ENCODE peak calls at places on chromosomes 16 and 17, in seven cellular contexts. One of them, this sample, is unnamed.

GRCh38 chr16:9139965-9140364 is 48.5 kb downstream of the HAPSTR1 start:
- DNase-seq in right lobe of liver: no peak
- DNase-seq in mesenchymal stem cell: peak; percentile 56
- DNase-seq in thoracic aorta: no peak
- DNase-seq in Peyer's patch: no peak
- DNase-seq in psoas muscle: no peak
- DNase-seq in IMR-90: peak; percentile 35
- DNase-seq in this sample: peak; percentile 25

GRCh38 chr16:49472598-49472997 is 99.0 kb downstream of the C16orf78 start:
- DNase-seq in right lobe of liver: no peak
- DNase-seq in mesenchymal stem cell: no peak
- DNase-seq in thoracic aorta: no peak
- DNase-seq in Peyer's patch: peak; percentile 40
- DNase-seq in psoas muscle: no peak
- DNase-seq in IMR-90: no peak
- DNase-seq in this sample: no peak

GRCh38 chr17:66975614-66976378 is 11.3 kb downstream of the CACNG4 start:
- DNase-seq in right lobe of liver: no peak
- DNase-seq in mesenchymal stem cell: no peak
- DNase-seq in thoracic aorta: no peak
- DNase-seq in Peyer's patch: no peak
- DNase-seq in psoas muscle: no peak
- DNase-seq in IMR-90: no peak
- DNase-seq in this sample: no peak

GRCh38 chr17:2176484-2177175 is 121.7 kb downstream of the HIC1 start:
- DNase-seq in right lobe of liver: no peak
- DNase-seq in mesenchymal stem cell: peak; percentile 42
- DNase-seq in thoracic aorta: no peak
- DNase-seq in Peyer's patch: no peak
- DNase-seq in psoas muscle: no peak
- DNase-seq in IMR-90: no peak
- DNase-seq in this sample: no peak

GRCh38 chr17:7818026-7818425 is 16.0 kb upstream of the KDM6B start:
- DNase-seq in right lobe of liver: no peak
- DNase-seq in mesenchymal stem cell: no peak
- DNase-seq in thoracic aorta: no peak
- DNase-seq in Peyer's patch: no peak
- DNase-seq in psoas muscle: no peak
- DNase-seq in IMR-90: no peak
- DNase-seq in this sample: no peak

GRCh38 chr17:66152756-66153155 is 39.2 kb downstream of the CEP112 start:
- DNase-seq in right lobe of liver: no peak
- DNase-seq in mesenchymal stem cell: peak; percentile 58
- DNase-seq in thoracic aorta: no peak
- DNase-seq in Peyer's patch: no peak
- DNase-seq in psoas muscle: no peak
- DNase-seq in IMR-90: peak; percentile 25
- DNase-seq in this sample: peak; percentile 45

GRCh38 chr17:82003411-82004381 is 19.0 kb downstream of the CENPX start:
- DNase-seq in right lobe of liver: no peak
- DNase-seq in mesenchymal stem cell: peak; percentile 98
- DNase-seq in thoracic aorta: peak; percentile 79
- DNase-seq in Peyer's patch: no peak
- DNase-seq in psoas muscle: peak; percentile 88
- DNase-seq in IMR-90: peak; percentile 95
- DNase-seq in this sample: peak; percentile 93

GRCh38 chr17:72421128-72422092 is 300.6 kb downstream of the SOX9 start:
- DNase-seq in right lobe of liver: peak; percentile 42
- DNase-seq in mesenchymal stem cell: peak; percentile 97
- DNase-seq in thoracic aorta: no peak
- DNase-seq in Peyer's patch: peak; percentile 89
- DNase-seq in psoas muscle: peak; percentile 57
- DNase-seq in IMR-90: peak; percentile 98
- DNase-seq in this sample: peak; percentile 98

GRCh38 chr16:13936596-13937081 is 16.7 kb downstream of the ERCC4 start:
- DNase-seq in right lobe of liver: peak; percentile 41
- DNase-seq in mesenchymal stem cell: peak; percentile 80
- DNase-seq in thoracic aorta: no peak
- DNase-seq in Peyer's patch: no peak
- DNase-seq in psoas muscle: peak; percentile 37
- DNase-seq in IMR-90: peak; percentile 69
- DNase-seq in this sample: peak; percentile 43

GRCh38 chr16:13939821-13940220 is 19.9 kb downstream of the ERCC4 start:
- DNase-seq in right lobe of liver: no peak
- DNase-seq in mesenchymal stem cell: no peak
- DNase-seq in thoracic aorta: no peak
- DNase-seq in Peyer's patch: no peak
- DNase-seq in psoas muscle: no peak
- DNase-seq in IMR-90: peak; percentile 34
- DNase-seq in this sample: no peak

GRCh38 chr16:13937411-13937810 is 17.5 kb downstream of the ERCC4 start:
- DNase-seq in right lobe of liver: no peak
- DNase-seq in mesenchymal stem cell: no peak
- DNase-seq in thoracic aorta: no peak
- DNase-seq in Peyer's patch: no peak
- DNase-seq in psoas muscle: no peak
- DNase-seq in IMR-90: no peak
- DNase-seq in this sample: no peak

GRCh38 chr16:13938480-13938879 is 18.5 kb downstream of the ERCC4 start:
- DNase-seq in right lobe of liver: no peak
- DNase-seq in mesenchymal stem cell: no peak
- DNase-seq in thoracic aorta: no peak
- DNase-seq in Peyer's patch: no peak
- DNase-seq in psoas muscle: no peak
- DNase-seq in IMR-90: no peak
- DNase-seq in this sample: no peak

DNA sequence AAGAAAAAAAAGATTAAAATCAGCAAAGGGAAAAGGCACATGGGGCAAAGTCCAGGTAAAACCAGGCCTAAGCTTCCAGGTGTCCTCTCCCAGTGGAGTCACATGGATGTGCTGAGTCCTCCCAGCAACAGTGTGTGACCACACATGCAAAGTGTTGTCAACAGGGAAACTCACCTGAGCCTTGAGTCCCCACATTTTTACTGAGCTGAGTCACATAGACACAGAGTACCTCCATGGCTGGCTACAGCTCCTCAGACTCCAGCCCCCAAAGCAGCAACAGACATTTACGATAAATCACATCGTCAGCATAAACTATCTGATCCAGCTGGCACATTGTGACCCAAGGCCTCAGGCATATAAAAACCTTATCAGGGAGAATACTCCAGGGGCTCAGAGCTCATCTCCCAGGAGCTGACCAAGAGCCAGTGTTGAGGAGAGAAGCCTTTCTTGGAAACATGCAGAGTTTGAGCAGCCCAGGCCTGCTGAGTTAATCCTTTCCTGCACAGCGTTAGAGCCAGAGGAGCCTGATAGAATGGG is 20.5 kb downstream of the ERCC4 start:
- DNase-seq in right lobe of liver: no peak
- DNase-seq in mesenchymal stem cell: no peak
- DNase-seq in thoracic aorta: no peak
- DNase-seq in Peyer's patch: no peak
- DNase-seq in psoas muscle: no peak
- DNase-seq in IMR-90: no peak
- DNase-seq in this sample: no peak
- H3K27ac ChIP-seq in right lobe of liver: no peak overlapping the region
- H3K27ac ChIP-seq in mesenchymal stem cell: no peak overlapping the region
- H3K27ac ChIP-seq in thoracic aorta: no peak overlapping the region
- H3K27ac ChIP-seq in Peyer's patch: no peak overlapping the region
- H3K27ac ChIP-seq in psoas muscle: peak overlapping the region; percentile 52
- H3K27ac ChIP-seq in IMR-90: no peak overlapping the region
- H3K27ac ChIP-seq in this sample: no peak overlapping the region

GRCh38 chr16:785563-786535 is 2.3 kb downstream of the RPUSD1 start:
- DNase-seq in right lobe of liver: peak; percentile 74
- DNase-seq in mesenchymal stem cell: peak; percentile 49
- DNase-seq in thoracic aorta: no peak
- DNase-seq in Peyer's patch: peak; percentile 88
- DNase-seq in psoas muscle: peak; percentile 71
- DNase-seq in IMR-90: peak; percentile 37
- DNase-seq in this sample: peak; percentile 27

GRCh38 chr16:788399-789126 is at the start of gene CHTF18:
- DNase-seq in right lobe of liver: peak; percentile 91
- DNase-seq in mesenchymal stem cell: peak; percentile 87
- DNase-seq in thoracic aorta: peak; percentile 57
- DNase-seq in Peyer's patch: peak; percentile 96
- DNase-seq in psoas muscle: peak; percentile 93
- DNase-seq in IMR-90: peak; percentile 86
- DNase-seq in this sample: peak; percentile 83

GRCh38 chr16:789451-789850 is 1.0 kb downstream of the CHTF18 start:
- DNase-seq in right lobe of liver: no peak
- DNase-seq in mesenchymal stem cell: no peak
- DNase-seq in thoracic aorta: no peak
- DNase-seq in Peyer's patch: no peak
- DNase-seq in psoas muscle: no peak
- DNase-seq in IMR-90: no peak
- DNase-seq in this sample: no peak

GRCh38 chr16:787978-788398 is at the start of gene RPUSD1:
- DNase-seq in right lobe of liver: no peak
- DNase-seq in mesenchymal stem cell: peak; percentile 24
- DNase-seq in thoracic aorta: no peak
- DNase-seq in Peyer's patch: peak; percentile 49
- DNase-seq in psoas muscle: no peak
- DNase-seq in IMR-90: no peak
- DNase-seq in this sample: no peak

DNA sequence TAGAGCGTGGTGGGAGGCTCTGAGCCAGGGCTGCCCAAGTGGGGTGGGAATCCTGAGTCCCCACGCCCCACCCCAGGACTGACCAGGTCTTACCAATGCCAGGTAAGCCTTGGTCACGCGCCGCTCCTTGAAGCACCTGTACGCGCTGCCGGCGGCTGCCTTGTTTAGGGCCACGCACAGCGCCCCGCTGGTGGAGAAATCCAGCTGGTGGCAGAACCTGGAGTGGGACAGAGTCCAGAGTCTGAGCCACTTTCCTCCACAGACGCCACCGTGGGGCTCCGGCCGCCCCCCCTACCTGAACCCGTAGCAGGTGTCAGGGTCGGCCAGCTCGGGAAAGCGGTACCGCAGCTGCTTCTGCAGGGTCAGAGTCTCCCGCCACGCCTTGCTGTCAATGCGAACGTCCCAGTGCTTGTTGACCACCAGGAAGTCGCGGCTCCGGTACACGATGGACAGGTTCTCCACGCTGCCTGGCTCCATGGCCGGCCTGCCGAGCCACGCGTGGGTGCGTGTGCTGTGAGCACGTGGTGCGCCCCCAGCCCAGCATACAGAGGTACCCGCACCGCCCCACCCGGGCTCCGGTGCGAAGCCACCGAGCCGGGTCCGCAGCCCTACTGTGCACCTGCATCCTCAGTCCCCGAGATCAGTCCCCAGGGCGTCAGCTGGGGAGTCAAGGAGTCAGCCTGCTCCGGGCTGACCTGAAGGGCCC is 767 bp downstream of the RPUSD1 start:
- DNase-seq in right lobe of liver: no peak
- DNase-seq in mesenchymal stem cell: no peak
- DNase-seq in thoracic aorta: no peak
- DNase-seq in Peyer's patch: peak; percentile 56
- DNase-seq in psoas muscle: no peak
- DNase-seq in IMR-90: no peak
- DNase-seq in this sample: no peak
- H3K4me3 ChIP-seq in right lobe of liver: peak overlapping the region; percentile 92
- H3K4me3 ChIP-seq in mesenchymal stem cell: peak overlapping the region; percentile 91
- H3K4me3 ChIP-seq in thoracic aorta: peak overlapping the region; percentile 79
- H3K4me3 ChIP-seq in Peyer's patch: peak overlapping the region; percentile 100
- H3K4me3 ChIP-seq in psoas muscle: peak overlapping the region; percentile 77
- H3K4me3 ChIP-seq in IMR-90: peak overlapping the region; percentile 99
- H3K4me3 ChIP-seq in this sample: peak overlapping the region; percentile 89

GRCh38 chr17:68707032-68707431 is 105.9 kb upstream of the FAM20A start:
- DNase-seq in right lobe of liver: no peak
- DNase-seq in mesenchymal stem cell: peak; percentile 55
- DNase-seq in thoracic aorta: no peak
- DNase-seq in Peyer's patch: no peak
- DNase-seq in psoas muscle: no peak
- DNase-seq in IMR-90: peak; percentile 56
- DNase-seq in this sample: peak; percentile 13

GRCh38 chr17:68709461-68709860 is 108.3 kb upstream of the FAM20A start:
- DNase-seq in right lobe of liver: no peak
- DNase-seq in mesenchymal stem cell: no peak
- DNase-seq in thoracic aorta: no peak
- DNase-seq in Peyer's patch: no peak
- DNase-seq in psoas muscle: no peak
- DNase-seq in IMR-90: no peak
- DNase-seq in this sample: no peak

GRCh38 chr17:68711858-68712257 is 110.7 kb upstream of the FAM20A start:
- DNase-seq in right lobe of liver: no peak
- DNase-seq in mesenchymal stem cell: peak; percentile 78
- DNase-seq in thoracic aorta: no peak
- DNase-seq in Peyer's patch: no peak
- DNase-seq in psoas muscle: no peak
- DNase-seq in IMR-90: peak; percentile 3
- DNase-seq in this sample: no peak

GRCh38 chr17:68709995-68710780 is 109.0 kb upstream of the FAM20A start:
- DNase-seq in right lobe of liver: no peak
- DNase-seq in mesenchymal stem cell: peak; percentile 50
- DNase-seq in thoracic aorta: no peak
- DNase-seq in Peyer's patch: no peak
- DNase-seq in psoas muscle: no peak
- DNase-seq in IMR-90: peak; percentile 76
- DNase-seq in this sample: peak; percentile 30

DNA sequence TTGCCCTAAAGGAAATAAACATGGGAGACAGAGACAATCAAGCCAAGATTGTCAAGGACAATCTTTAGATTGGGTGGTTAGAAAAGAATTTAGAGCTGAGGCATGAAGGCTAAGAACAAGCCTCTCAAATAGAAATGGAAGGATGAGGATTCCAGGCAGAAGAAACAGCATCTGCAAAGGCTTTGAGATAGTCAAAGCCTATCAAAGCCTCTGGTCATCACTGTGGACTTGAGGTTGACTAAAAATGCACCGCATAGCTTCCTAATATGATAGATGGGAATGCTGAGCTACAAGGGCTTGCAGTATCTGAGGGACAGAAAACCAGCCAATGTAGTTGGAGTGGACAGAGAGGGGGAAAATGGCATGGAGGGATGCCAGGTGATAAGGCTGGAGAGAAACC is 109.8 kb upstream of the FAM20A start:
- DNase-seq in right lobe of liver: no peak
- DNase-seq in mesenchymal stem cell: peak; percentile 12
- DNase-seq in thoracic aorta: no peak
- DNase-seq in Peyer's patch: no peak
- DNase-seq in psoas muscle: no peak
- DNase-seq in IMR-90: no peak
- DNase-seq in this sample: no peak
- H3K27ac ChIP-seq in right lobe of liver: no peak overlapping the region
- H3K27ac ChIP-seq in mesenchymal stem cell: no peak overlapping the region
- H3K27ac ChIP-seq in thoracic aorta: no peak overlapping the region
- H3K27ac ChIP-seq in Peyer's patch: no peak overlapping the region
- H3K27ac ChIP-seq in psoas muscle: no peak overlapping the region
- H3K27ac ChIP-seq in IMR-90: peak overlapping the region; percentile 77
- H3K27ac ChIP-seq in this sample: no peak overlapping the region

DNA sequence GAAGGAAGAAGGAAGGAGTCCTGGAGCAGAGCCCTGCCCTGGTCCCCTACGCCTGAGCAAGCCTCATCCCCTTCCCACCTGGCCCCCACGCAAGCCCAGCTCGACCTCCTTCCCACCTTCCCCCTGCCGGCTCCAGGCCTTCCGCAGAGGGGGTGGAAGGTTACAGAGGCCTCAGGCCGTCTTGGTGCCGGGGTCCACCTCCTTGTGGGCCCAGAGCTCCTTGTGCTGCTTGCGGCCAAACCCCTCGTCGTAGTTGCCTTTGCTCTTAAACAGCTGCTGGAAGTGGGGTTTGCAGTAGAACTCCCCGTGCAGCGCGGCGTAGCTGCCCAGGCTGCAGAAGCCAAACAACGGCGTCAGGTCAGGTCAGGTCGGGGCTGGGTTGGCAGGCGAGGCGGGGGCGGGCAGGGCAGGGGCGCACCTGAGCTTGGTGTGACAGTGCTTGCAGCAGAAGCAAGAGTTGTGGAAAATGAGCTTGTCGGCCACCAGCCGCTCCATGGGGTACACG is 1.5 kb downstream of the LIMD2 start:
- DNase-seq in right lobe of liver: no peak
- DNase-seq in mesenchymal stem cell: no peak
- DNase-seq in thoracic aorta: no peak
- DNase-seq in Peyer's patch: peak; percentile 58
- DNase-seq in psoas muscle: no peak
- DNase-seq in IMR-90: no peak
- DNase-seq in this sample: no peak
- H3K4me3 ChIP-seq in right lobe of liver: peak overlapping the region; percentile 44
- H3K4me3 ChIP-seq in mesenchymal stem cell: peak overlapping the region; percentile 76
- H3K4me3 ChIP-seq in thoracic aorta: peak overlapping the region; percentile 78
- H3K4me3 ChIP-seq in Peyer's patch: peak overlapping the region; percentile 80
- H3K4me3 ChIP-seq in psoas muscle: peak overlapping the region; percentile 67
- H3K4me3 ChIP-seq in IMR-90: no peak overlapping the region
- H3K4me3 ChIP-seq in this sample: peak overlapping the region; percentile 55